ENCODE peak calls at places on chromosome 12, in five cellular contexts. One of them, this sample, is unnamed.

GRCh38 chr12:15584366-15585041 is 204.7 kb downstream of the EPS8 start:
- DNase-seq in HepG2: peak
- DNase-seq in SK-N-SH: peak
- DNase-seq in GM12878: no peak
- DNase-seq in K562: no peak
- DNase-seq in this sample: peak

GRCh38 chr12:65825573-65826512 is 1.6 kb downstream of the HMGA2 start:
- DNase-seq in HepG2: no peak
- DNase-seq in SK-N-SH: peak
- DNase-seq in GM12878: no peak
- DNase-seq in K562: no peak
- DNase-seq in this sample: peak

GRCh38 chr12:124512667-124513296 is 54.6 kb downstream of the NCOR2 start:
- DNase-seq in HepG2: peak
- DNase-seq in SK-N-SH: peak
- DNase-seq in GM12878: no peak
- DNase-seq in K562: peak
- DNase-seq in this sample: no peak

GRCh38 chr12:16393126-16393525 is 45.7 kb downstream of the MGST1 start:
- DNase-seq in HepG2: no peak
- DNase-seq in SK-N-SH: no peak
- DNase-seq in GM12878: no peak
- DNase-seq in K562: no peak
- DNase-seq in this sample: no peak

GRCh38 chr12:25644964-25645363 is 91.9 kb upstream of the LMNTD1 start:
- DNase-seq in HepG2: no peak
- DNase-seq in SK-N-SH: peak
- DNase-seq in GM12878: no peak
- DNase-seq in K562: no peak
- DNase-seq in this sample: no peak

GRCh38 chr12:111429760-111430417 is 24.2 kb downstream of the SH2B3 start:
- DNase-seq in HepG2: no peak
- DNase-seq in SK-N-SH: peak
- DNase-seq in GM12878: no peak
- DNase-seq in K562: no peak
- DNase-seq in this sample: no peak

GRCh38 chr12:772056-772697 is 19.8 kb downstream of the WNK1 start:
- DNase-seq in HepG2: no peak
- DNase-seq in SK-N-SH: no peak
- DNase-seq in GM12878: no peak
- DNase-seq in K562: no peak
- DNase-seq in this sample: no peak

GRCh38 chr12:122865268-122866231 is 30.3 kb downstream of the HIP1R start:
- DNase-seq in HepG2: peak
- DNase-seq in SK-N-SH: peak
- DNase-seq in GM12878: no peak
- DNase-seq in K562: peak
- DNase-seq in this sample: no peak

GRCh38 chr12:64890873-64891468 is 66.5 kb downstream of the TBC1D30 start:
- DNase-seq in HepG2: peak
- DNase-seq in SK-N-SH: peak
- DNase-seq in GM12878: no peak
- DNase-seq in K562: peak
- DNase-seq in this sample: peak

GRCh38 chr12:26238341-26239126 is 43.2 kb downstream of the SSPN start:
- DNase-seq in HepG2: no peak
- DNase-seq in SK-N-SH: no peak
- DNase-seq in GM12878: no peak
- DNase-seq in K562: no peak
- DNase-seq in this sample: no peak

GRCh38 chr12:18629916-18630315 is 107.9 kb downstream of the PLCZ1 start:
- DNase-seq in HepG2: no peak
- DNase-seq in SK-N-SH: no peak
- DNase-seq in GM12878: no peak
- DNase-seq in K562: no peak
- DNase-seq in this sample: no peak

GRCh38 chr12:1614360-1614759 is 14.7 kb upstream of the WNT5B start:
- DNase-seq in HepG2: no peak
- DNase-seq in SK-N-SH: no peak
- DNase-seq in GM12878: no peak
- DNase-seq in K562: peak
- DNase-seq in this sample: no peak

DNA sequence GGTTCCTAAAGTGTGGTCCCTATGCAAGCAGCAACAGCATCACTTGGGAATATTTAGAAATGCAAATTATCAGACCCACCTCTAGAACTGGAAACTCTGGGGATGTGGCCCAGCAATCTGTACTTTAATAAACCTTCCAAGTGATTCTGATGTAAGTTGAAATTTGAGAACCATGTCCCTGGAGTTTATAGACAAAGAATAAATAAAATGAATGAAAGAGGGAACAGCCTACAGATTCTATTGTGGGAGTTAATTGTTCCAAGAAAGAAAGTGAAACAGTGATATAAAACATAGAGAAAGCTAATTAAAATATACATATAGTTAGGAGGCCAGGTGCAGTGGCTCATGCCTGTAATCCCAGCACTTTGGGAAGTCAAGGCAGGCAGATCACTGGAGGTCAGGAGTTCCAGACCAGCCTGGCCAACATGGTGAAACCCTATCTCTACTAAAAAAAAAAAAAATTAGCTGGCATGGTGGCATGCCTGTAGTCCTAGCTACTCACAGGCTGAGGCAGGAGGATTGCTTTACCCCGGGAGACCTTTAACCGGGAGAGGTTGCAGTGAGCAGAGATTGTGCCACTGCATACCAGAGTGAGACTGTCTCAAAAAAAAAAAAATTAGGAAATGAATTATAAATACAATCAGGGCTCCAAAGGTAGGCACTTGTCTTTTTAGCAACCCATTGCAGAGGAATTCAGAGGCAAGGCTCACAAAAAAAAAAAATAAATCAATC is 507.5 kb downstream of the NAV3 start:
- DNase-seq in HepG2: no peak
- DNase-seq in SK-N-SH: no peak
- DNase-seq in GM12878: no peak
- DNase-seq in K562: no peak
- DNase-seq in this sample: no peak
- TF ChIP-seq FOXM1 in HepG2: no peak
- TF ChIP-seq FOXM1 in SK-N-SH: no peak
- TF ChIP-seq FOXM1 in GM12878: no peak
- TF ChIP-seq FOXM1 in K562: no peak
- TF ChIP-seq FOXM1 in this sample: no peak

DNA sequence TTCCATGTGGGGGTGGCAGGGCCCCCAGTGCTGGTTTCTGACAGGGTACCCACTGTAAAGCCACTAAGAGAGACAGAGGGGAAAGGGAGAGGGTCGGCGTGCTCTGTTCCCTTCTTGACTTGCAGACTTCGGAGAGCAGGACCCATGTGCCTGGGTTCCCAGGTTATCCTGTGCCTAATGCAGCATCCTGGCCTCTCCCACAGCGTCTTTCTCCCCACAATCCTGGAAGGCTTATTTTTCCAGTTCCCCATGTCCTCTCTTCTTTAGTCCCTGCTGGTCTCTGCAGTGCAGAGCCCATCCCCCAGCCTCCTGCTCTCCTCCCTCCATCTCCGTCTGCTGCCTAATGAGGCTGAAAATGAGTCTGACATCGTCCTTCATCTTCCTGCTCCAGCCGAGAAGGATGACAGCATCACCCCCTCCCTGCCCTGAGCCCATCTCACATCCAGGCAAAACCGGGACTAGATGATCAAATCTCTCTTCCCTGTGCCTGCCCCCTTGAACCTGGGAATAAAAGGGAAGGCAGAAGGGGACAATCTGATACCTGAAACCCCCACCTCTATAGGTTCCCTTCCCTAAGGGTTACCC is 15.1 kb downstream of the CALCOCO1 start:
- DNase-seq in HepG2: no peak
- DNase-seq in SK-N-SH: no peak
- DNase-seq in GM12878: no peak
- DNase-seq in K562: no peak
- DNase-seq in this sample: peak
- TF ChIP-seq FOXM1 in HepG2: no peak
- TF ChIP-seq FOXM1 in SK-N-SH: no peak
- TF ChIP-seq FOXM1 in GM12878: no peak
- TF ChIP-seq FOXM1 in K562: no peak
- TF ChIP-seq FOXM1 in this sample: no peak

DNA sequence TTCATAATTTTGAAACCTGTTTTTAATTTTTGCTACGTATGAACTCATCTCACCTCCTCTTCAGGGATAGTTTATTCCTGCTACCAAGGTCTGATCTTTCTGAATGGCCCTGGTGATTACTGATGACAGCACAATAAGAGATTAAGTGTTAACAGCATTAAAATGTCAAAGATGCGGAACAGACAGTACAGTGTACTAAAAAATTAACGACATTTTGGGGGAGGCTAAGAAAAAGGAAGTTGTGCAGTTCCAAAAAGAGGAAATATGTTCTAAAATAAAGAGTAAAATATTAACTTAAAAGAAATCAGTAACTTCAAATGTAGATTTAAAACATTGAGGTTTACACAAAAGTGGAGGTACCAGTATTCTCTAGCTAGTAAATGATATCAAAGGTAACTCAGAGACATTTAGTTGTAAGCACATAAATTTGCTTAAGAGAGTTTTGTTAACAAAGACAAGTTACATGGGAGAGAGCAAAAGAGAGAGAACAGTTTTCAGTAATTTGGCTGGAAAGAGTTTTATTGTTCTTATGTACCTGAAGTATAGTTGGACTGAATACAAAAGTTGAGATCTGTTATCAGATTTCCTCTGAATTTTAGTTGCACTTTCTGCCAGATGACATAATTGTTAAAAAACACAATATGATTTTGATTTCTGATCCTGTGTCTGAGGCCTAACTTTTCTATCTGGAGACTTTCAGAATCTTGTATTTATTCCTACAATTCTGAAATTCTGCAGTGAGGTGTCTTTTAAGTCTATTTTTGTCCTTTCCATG is 4.2 kb upstream of the CLECL1 start:
- DNase-seq in HepG2: no peak
- DNase-seq in SK-N-SH: no peak
- DNase-seq in GM12878: no peak
- DNase-seq in K562: no peak
- DNase-seq in this sample: no peak
- TF ChIP-seq FOXM1 in HepG2: no peak
- TF ChIP-seq FOXM1 in SK-N-SH: no peak
- TF ChIP-seq FOXM1 in GM12878: no peak
- TF ChIP-seq FOXM1 in K562: no peak
- TF ChIP-seq FOXM1 in this sample: no peak

DNA sequence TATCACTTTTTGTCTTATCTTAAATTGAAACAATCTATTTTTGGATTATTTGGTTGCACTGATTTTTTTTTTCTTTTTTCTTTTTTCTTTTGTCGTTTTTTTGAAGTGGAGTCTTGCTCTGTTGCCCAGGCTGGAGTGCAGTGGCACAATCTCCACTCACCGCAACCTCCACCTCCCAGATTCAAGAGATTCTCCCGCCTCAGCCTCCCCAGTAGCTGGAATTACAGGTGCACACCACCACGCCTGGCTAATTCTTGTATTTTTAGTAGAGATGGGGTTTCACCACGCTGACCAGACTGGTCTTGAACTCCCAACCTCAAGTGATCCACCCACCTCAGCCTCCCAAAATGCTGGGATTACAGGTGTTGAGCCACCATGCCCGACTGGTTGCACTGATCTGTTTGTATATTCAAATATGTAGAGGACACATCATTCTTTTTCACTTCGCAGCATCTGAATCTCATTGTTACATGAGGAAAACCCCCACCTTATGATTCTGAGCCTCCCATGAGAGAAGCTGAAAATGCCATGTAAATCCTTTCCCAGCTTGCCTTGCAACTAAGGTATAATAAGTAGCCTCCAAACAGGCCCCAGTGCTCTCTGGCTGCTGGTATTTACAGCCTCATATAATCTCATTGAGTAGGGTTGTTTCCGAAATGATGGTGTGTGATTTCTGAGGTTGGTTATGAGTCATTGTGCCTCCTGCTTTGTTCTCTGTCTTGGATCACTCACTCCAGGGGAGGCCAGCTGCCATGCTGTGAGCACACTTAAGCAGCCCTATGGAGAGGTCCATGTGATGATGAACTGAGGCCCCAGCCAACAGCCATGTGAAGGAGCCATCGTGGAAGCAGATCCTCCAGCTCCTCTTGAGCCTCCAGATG is 5.2 kb upstream of the HSP90B1 start:
- DNase-seq in HepG2: no peak
- DNase-seq in SK-N-SH: no peak
- DNase-seq in GM12878: peak
- DNase-seq in K562: no peak
- DNase-seq in this sample: peak
- TF ChIP-seq FOXM1 in HepG2: no peak
- TF ChIP-seq FOXM1 in SK-N-SH: no peak
- TF ChIP-seq FOXM1 in GM12878: peak
- TF ChIP-seq FOXM1 in K562: no peak
- TF ChIP-seq FOXM1 in this sample: no peak

DNA sequence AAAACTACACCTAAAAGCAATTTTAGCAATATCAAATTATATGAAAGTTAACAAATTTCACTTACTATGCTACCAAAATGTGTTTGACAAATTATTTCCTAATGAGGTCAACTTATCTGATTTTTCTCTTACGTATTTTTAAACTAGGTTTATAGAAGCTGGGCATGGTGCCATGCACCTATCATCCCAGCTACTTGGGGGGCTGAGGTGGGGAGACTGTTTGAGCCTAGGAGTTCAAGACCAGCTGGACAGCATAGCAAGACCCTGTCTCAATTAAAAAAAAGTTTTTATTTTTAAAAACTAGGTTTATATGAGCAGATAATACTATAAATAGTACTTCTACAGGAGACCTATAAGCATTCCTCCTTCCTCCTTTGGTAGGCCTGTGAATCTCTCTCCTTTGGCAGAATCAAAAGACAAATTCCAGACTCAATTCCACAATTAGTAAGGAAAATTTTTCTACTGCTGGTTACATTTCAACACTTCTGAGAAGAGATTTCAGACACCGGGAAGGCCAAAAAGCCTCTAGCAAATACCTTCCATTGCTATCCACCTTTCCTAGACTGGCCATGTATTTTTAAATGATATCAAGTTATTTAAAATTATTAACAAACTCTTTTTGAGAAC is 34.5 kb downstream of the CDK17 start:
- DNase-seq in HepG2: no peak
- DNase-seq in SK-N-SH: no peak
- DNase-seq in GM12878: no peak
- DNase-seq in K562: no peak
- DNase-seq in this sample: no peak
- TF ChIP-seq FOXM1 in HepG2: no peak
- TF ChIP-seq FOXM1 in SK-N-SH: no peak
- TF ChIP-seq FOXM1 in GM12878: no peak
- TF ChIP-seq FOXM1 in K562: no peak
- TF ChIP-seq FOXM1 in this sample: no peak

DNA sequence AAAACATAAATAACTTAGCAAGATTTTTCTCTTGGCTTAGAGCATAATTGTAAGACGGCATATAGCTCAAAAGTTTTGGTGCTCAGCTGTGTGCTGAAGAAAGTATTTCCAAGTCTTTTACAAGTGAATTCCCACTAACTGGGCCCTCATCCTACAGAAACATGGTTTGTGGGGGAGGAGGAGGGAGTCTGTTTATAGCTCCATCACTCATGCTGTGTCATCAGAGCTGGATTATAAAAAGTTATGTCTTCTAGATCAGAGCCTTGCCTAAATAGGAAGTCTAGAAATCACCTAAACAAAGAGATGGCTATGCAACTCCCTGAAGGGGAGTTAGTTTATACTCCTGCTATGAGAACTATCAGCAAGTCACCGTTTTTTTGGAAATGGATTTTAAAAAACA is 65.9 kb upstream of the OTOGL start:
- DNase-seq in HepG2: no peak
- DNase-seq in SK-N-SH: no peak
- DNase-seq in GM12878: no peak
- DNase-seq in K562: no peak
- DNase-seq in this sample: no peak
- TF ChIP-seq FOXM1 in HepG2: no peak
- TF ChIP-seq FOXM1 in SK-N-SH: no peak
- TF ChIP-seq FOXM1 in GM12878: no peak
- TF ChIP-seq FOXM1 in K562: no peak
- TF ChIP-seq FOXM1 in this sample: no peak